ENCODE peak calls at places on chromosomes 1 and 21, in eight cellular contexts. U is GM20000, X is M059J, D is GM04504, R is spleen, C is T-helper 17 cell, G is H9, B is NCI-H524. Z is an unnamed sample.

GRCh38 chr1:230186003-230186863 is 119.2 kb downstream of the GALNT2 start:
- DNase-seq in U (no peak), X (peak), D (peak), R (no peak), C (no peak), G (peak), B (no peak), Z (peak)

GRCh38 chr21:45135122-45135521 is 60.7 kb downstream of the ADARB1 start:
- DNase-seq in U (no peak), X (no peak), D (no peak), R (no peak), C (no peak), G (no peak), B (no peak), Z (no peak)

GRCh38 chr1:44485229-44485932 is 80.3 kb downstream of the RNF220 start:
- DNase-seq in U (no peak), X (peak), D (peak), R (no peak), C (no peak), G (no peak), B (peak), Z (peak)

GRCh38 chr1:117846674-117847425 is 82.6 kb downstream of the GDAP2 start:
- DNase-seq in U (no peak), X (no peak), D (no peak), R (no peak), C (no peak), G (no peak), B (no peak), Z (no peak)

GRCh38 chr1:211488641-211489040 is 3.3 kb downstream of the RD3 start:
- DNase-seq in U (no peak), X (no peak), D (no peak), R (peak), C (no peak), G (peak), B (no peak), Z (no peak)

GRCh38 chr1:30523055-30524020 is 200.0 kb downstream of the MATN1 start:
- DNase-seq in U (no peak), X (peak), D (peak), R (peak), C (no peak), G (no peak), B (no peak), Z (peak)

GRCh38 chr21:44972301-44972814 is 32.5 kb downstream of the SLX9 start:
- DNase-seq in U (no peak), X (no peak), D (no peak), R (no peak), C (no peak), G (no peak), B (no peak), Z (no peak)

GRCh38 chr1:222310830-222311229 is 237.1 kb downstream of the HHIPL2 start:
- DNase-seq in U (no peak), X (no peak), D (no peak), R (peak), C (no peak), G (no peak), B (peak), Z (no peak)

GRCh38 chr21:28227881-28228623 is 764.6 kb downstream of the LTN1 start:
- DNase-seq in U (no peak), X (no peak), D (no peak), R (no peak), C (no peak), G (no peak), B (no peak), Z (no peak)

GRCh38 chr1:25958475-25958874 is 39.4 kb downstream of the PAFAH2 start:
- DNase-seq in U (no peak), X (peak), D (peak), R (no peak), C (no peak), G (no peak), B (no peak), Z (no peak)